ENCODE peak calls at places on chromosome 16, in six cellular contexts. Y, U, O, M, S and K are unnamed samples.
A peak's percentile ranks its signal among the peaks of the same experiment; 100 is the strongest.

GRCh38 chr16:11384184-11384955 is 39.1 kb downstream of the RMI2 start:
- DNase-seq in U (no peak), O (no peak), Y (peak; percentile 53), M (no peak), S (no peak), K (no peak)

GRCh38 chr16:85554114-85554790 is 58.9 kb upstream of the GSE1 start:
- DNase-seq in Y (peak; percentile 82), O (peak; percentile 45), M (peak; percentile 81), U (no peak), S (peak; percentile 83), K (peak; percentile 76)

GRCh38 chr16:81595676-81596292 is 151.2 kb downstream of the CMIP start:
- DNase-seq in Y (no peak), O (no peak), M (no peak), U (no peak), S (no peak), K (no peak)

GRCh38 chr16:69564845-69565610 is 738 bp upstream of the NFAT5 start:
- DNase-seq in U (no peak), M (no peak), Y (no peak), O (no peak), S (no peak), K (no peak)

GRCh38 chr16:10367616-10368188 is 18.2 kb upstream of the ATF7IP2 start:
- DNase-seq in O (no peak), M (no peak), Y (no peak), S (no peak), U (no peak), K (no peak)

GRCh38 chr16:86772671-86773338 is 194.5 kb downstream of the FOXL1 start:
- DNase-seq in U (no peak), O (no peak), M (no peak), S (no peak), Y (peak; percentile 80), K (no peak)

GRCh38 chr16:84115919-84116719 is 623 bp downstream of the MBTPS1 start:
- DNase-seq in O (peak; percentile 9), M (peak; percentile 28), Y (no peak), S (no peak), U (no peak), K (no peak)

GRCh38 chr16:27650073-27650701 is 100.2 kb downstream of the KATNIP start:
- DNase-seq in U (no peak), M (no peak), S (no peak), Y (peak; percentile 61), O (no peak), K (no peak)

GRCh38 chr16:23209606-23210005 is 27.1 kb downstream of the SCNN1G start:
- DNase-seq in Y (no peak), M (no peak), O (no peak), U (no peak), S (no peak), K (no peak)

GRCh38 chr16:30438835-30439234 is 6.8 kb downstream of the SEPHS2 start:
- DNase-seq in O (no peak), U (no peak), Y (no peak), M (no peak), S (no peak), K (no peak)